ENCODE peak calls at places on chromosomes 3 and 15, in eight cellular contexts. Q is left lung; X is ACHN; B is GM23338; V is GM12892; K is ELR; P is fibroblast of the conjunctiva; U is activated naive CD4-positive, alpha-beta T cell treated with anti-CD3 and anti-CD28 coated beads, Interleukin-2, amount 10 ng/mL, durations not matched to agents 7 days and 5 days. R is an unnamed sample.

GRCh38 chr3:124172846-124173245 is 180.9 kb upstream of the ROPN1 start:
- DNase-seq in Q (no peak), X (no peak), B (no peak), V (no peak), K (no peak), P (no peak), U (no peak), R (no peak)

GRCh38 chr15:100703032-100703578 is 100.7 kb downstream of the ASB7 start:
- DNase-seq in Q (no peak), X (no peak), B (no peak), V (peak), K (peak), P (no peak), U (no peak), R (no peak)

GRCh38 chr3:141370065-141370533 is 1.8 kb downstream of the ZBTB38 start:
- DNase-seq in Q (no peak), X (peak), B (peak), V (peak), K (peak), P (peak), U (peak), R (peak)

GRCh38 chr3:172317984-172318383 is 130.3 kb downstream of the GHSR start:
- DNase-seq in Q (peak), X (peak), B (no peak), V (no peak), K (peak), P (peak), U (no peak), R (peak)

GRCh38 chr3:13317596-13318320 is 102.4 kb downstream of the NUP210 start:
- DNase-seq in Q (peak), X (no peak), B (no peak), V (no peak), K (no peak), P (no peak), U (no peak), R (no peak)

GRCh38 chr3:168123211-168124173 is 27.8 kb upstream of the GOLIM4 start:
- DNase-seq in Q (no peak), X (no peak), B (no peak), V (no peak), K (no peak), P (no peak), U (no peak), R (peak)

GRCh38 chr3:37198996-37199395 is 24.6 kb upstream of the LRRFIP2 start:
- DNase-seq in Q (no peak), X (no peak), B (no peak), V (no peak), K (peak), P (no peak), U (no peak), R (peak)

GRCh38 chr3:48429416-48430358 is at the start of gene PLXNB1:
- DNase-seq in Q (peak), X (peak), B (peak), V (peak), K (peak), P (peak), U (peak), R (no peak)

GRCh38 chr3:83765971-83766370 is 1192.8 kb upstream of the CADM2 start:
- DNase-seq in Q (no peak), X (no peak), B (no peak), V (no peak), K (no peak), P (no peak), U (no peak), R (no peak)

GRCh38 chr15:95884276-95884675 is 446.2 kb upstream of the NR2F2 start:
- DNase-seq in Q (no peak), X (no peak), B (peak), V (no peak), K (no peak), P (no peak), U (no peak), R (no peak)

GRCh38 chr15:68210821-68211655 is 5.9 kb upstream of the CALML4 start:
- DNase-seq in Q (peak), X (peak), B (peak), V (peak), K (peak), P (no peak), U (peak), R (peak)

GRCh38 chr3:47002490-47003410 is 23.3 kb downstream of the NBEAL2 start:
- DNase-seq in Q (peak), X (no peak), B (peak), V (no peak), K (no peak), P (no peak), U (no peak), R (no peak)

GRCh38 chr3:107346559-107346958 is 30.7 kb upstream of the CCDC54 start:
- DNase-seq in Q (no peak), X (no peak), B (no peak), V (no peak), K (peak), P (no peak), U (no peak), R (no peak)